ENCODE peak calls at places on chromosomes 6 and 20, in six cellular contexts. One of them, this sample, is unnamed.
A peak's percentile ranks its signal among the peaks of the same experiment; 100 is the strongest.

GRCh38 chr6:9139762-9140161 is 704.4 kb upstream of the SLC35B3 start:
- DNase-seq in T follicular helper cell: no peak
- DNase-seq in COR-L47: peak; percentile 79
- DNase-seq in GM20000: no peak
- DNase-seq in activated T-cell treated with anti-CD3 and anti-CD28 coated beads, Interleukin-2, amount 50 U/mL, for 1 hour: no peak
- DNase-seq in EL: peak; percentile 79
- DNase-seq in this sample: no peak

GRCh38 chr6:6931047-6932025 is 176.4 kb upstream of the RREB1 start:
- DNase-seq in activated T-cell treated with anti-CD3 and anti-CD28 coated beads, Interleukin-2, amount 50 U/mL, for 1 hour: no peak
- DNase-seq in COR-L47: no peak
- DNase-seq in EL: no peak
- DNase-seq in GM20000: no peak
- DNase-seq in T follicular helper cell: no peak
- DNase-seq in this sample: no peak

GRCh38 chr20:55067158-55067825 is 591.9 kb downstream of the DOK5 start:
- DNase-seq in EL: no peak
- DNase-seq in activated T-cell treated with anti-CD3 and anti-CD28 coated beads, Interleukin-2, amount 50 U/mL, for 1 hour: no peak
- DNase-seq in COR-L47: no peak
- DNase-seq in GM20000: no peak
- DNase-seq in T follicular helper cell: no peak
- DNase-seq in this sample: no peak

GRCh38 chr6:128095362-128095761 is 194.5 kb upstream of the THEMIS start:
- DNase-seq in EL: no peak
- DNase-seq in COR-L47: no peak
- DNase-seq in T follicular helper cell: no peak
- DNase-seq in GM20000: no peak
- DNase-seq in activated T-cell treated with anti-CD3 and anti-CD28 coated beads, Interleukin-2, amount 50 U/mL, for 1 hour: no peak
- DNase-seq in this sample: no peak

GRCh38 chr6:25050356-25050755 is 114.6 kb upstream of the RIPOR2 start:
- DNase-seq in EL: peak; percentile 85
- DNase-seq in T follicular helper cell: peak; percentile 46
- DNase-seq in COR-L47: no peak
- DNase-seq in activated T-cell treated with anti-CD3 and anti-CD28 coated beads, Interleukin-2, amount 50 U/mL, for 1 hour: no peak
- DNase-seq in GM20000: peak; percentile 44
- DNase-seq in this sample: peak; percentile 30

GRCh38 chr6:16751251-16751946 is 9.9 kb downstream of the ATXN1 start:
- DNase-seq in T follicular helper cell: no peak
- DNase-seq in EL: peak; percentile 87
- DNase-seq in GM20000: no peak
- DNase-seq in COR-L47: no peak
- DNase-seq in activated T-cell treated with anti-CD3 and anti-CD28 coated beads, Interleukin-2, amount 50 U/mL, for 1 hour: no peak
- DNase-seq in this sample: no peak

GRCh38 chr6:109103942-109104341 is 8.6 kb downstream of the CEP57L1 start:
- DNase-seq in GM20000: peak; percentile 27
- DNase-seq in T follicular helper cell: no peak
- DNase-seq in activated T-cell treated with anti-CD3 and anti-CD28 coated beads, Interleukin-2, amount 50 U/mL, for 1 hour: no peak
- DNase-seq in EL: no peak
- DNase-seq in COR-L47: no peak
- DNase-seq in this sample: no peak

GRCh38 chr20:33373735-33374605 is 27.3 kb downstream of the CDK5RAP1 start:
- DNase-seq in COR-L47: peak; percentile 73
- DNase-seq in activated T-cell treated with anti-CD3 and anti-CD28 coated beads, Interleukin-2, amount 50 U/mL, for 1 hour: no peak
- DNase-seq in GM20000: no peak
- DNase-seq in EL: peak; percentile 74
- DNase-seq in T follicular helper cell: no peak
- DNase-seq in this sample: no peak

GRCh38 chr20:44702776-44703175 is 12.4 kb upstream of the CCN5 start:
- DNase-seq in GM20000: peak; percentile 59
- DNase-seq in COR-L47: no peak
- DNase-seq in EL: peak; percentile 95
- DNase-seq in T follicular helper cell: no peak
- DNase-seq in activated T-cell treated with anti-CD3 and anti-CD28 coated beads, Interleukin-2, amount 50 U/mL, for 1 hour: no peak
- DNase-seq in this sample: no peak

GRCh38 chr6:27136077-27136644 is 111.3 kb upstream of the PRSS16 start:
- DNase-seq in GM20000: no peak
- DNase-seq in COR-L47: no peak
- DNase-seq in EL: no peak
- DNase-seq in activated T-cell treated with anti-CD3 and anti-CD28 coated beads, Interleukin-2, amount 50 U/mL, for 1 hour: no peak
- DNase-seq in T follicular helper cell: no peak
- DNase-seq in this sample: no peak

GRCh38 chr6:145530454-145530853 is 204.9 kb downstream of the EPM2A start:
- DNase-seq in EL: no peak
- DNase-seq in T follicular helper cell: no peak
- DNase-seq in COR-L47: no peak
- DNase-seq in activated T-cell treated with anti-CD3 and anti-CD28 coated beads, Interleukin-2, amount 50 U/mL, for 1 hour: no peak
- DNase-seq in GM20000: no peak
- DNase-seq in this sample: no peak

GRCh38 chr20:23298926-23299672 is 51.5 kb upstream of the NXT1 start:
- DNase-seq in EL: no peak
- DNase-seq in GM20000: no peak
- DNase-seq in COR-L47: no peak
- DNase-seq in activated T-cell treated with anti-CD3 and anti-CD28 coated beads, Interleukin-2, amount 50 U/mL, for 1 hour: no peak
- DNase-seq in T follicular helper cell: no peak
- DNase-seq in this sample: no peak

GRCh38 chr6:35017461-35018183 is 123.5 kb downstream of the TCP11 start:
- DNase-seq in GM20000: no peak
- DNase-seq in T follicular helper cell: no peak
- DNase-seq in activated T-cell treated with anti-CD3 and anti-CD28 coated beads, Interleukin-2, amount 50 U/mL, for 1 hour: no peak
- DNase-seq in EL: no peak
- DNase-seq in COR-L47: no peak
- DNase-seq in this sample: no peak

GRCh38 chr20:38751360-38751976 is 3.2 kb downstream of the ACTR5 start:
- DNase-seq in EL: peak; percentile 39
- DNase-seq in activated T-cell treated with anti-CD3 and anti-CD28 coated beads, Interleukin-2, amount 50 U/mL, for 1 hour: no peak
- DNase-seq in COR-L47: peak; percentile 42
- DNase-seq in T follicular helper cell: no peak
- DNase-seq in GM20000: peak; percentile 52
- DNase-seq in this sample: peak; percentile 40

GRCh38 chr6:36917541-36918193 is 31.9 kb downstream of the C6orf89 start:
- DNase-seq in T follicular helper cell: no peak
- DNase-seq in GM20000: no peak
- DNase-seq in EL: peak; percentile 32
- DNase-seq in activated T-cell treated with anti-CD3 and anti-CD28 coated beads, Interleukin-2, amount 50 U/mL, for 1 hour: no peak
- DNase-seq in COR-L47: no peak
- DNase-seq in this sample: no peak

GRCh38 chr20:50992733-50993457 is 30.0 kb downstream of the KCNG1 start:
- DNase-seq in activated T-cell treated with anti-CD3 and anti-CD28 coated beads, Interleukin-2, amount 50 U/mL, for 1 hour: no peak
- DNase-seq in T follicular helper cell: no peak
- DNase-seq in GM20000: peak; percentile 68
- DNase-seq in COR-L47: peak; percentile 61
- DNase-seq in EL: peak; percentile 70
- DNase-seq in this sample: no peak

GRCh38 chr20:23680151-23680550 is 8.7 kb downstream of the CST4 start:
- DNase-seq in EL: no peak
- DNase-seq in COR-L47: no peak
- DNase-seq in activated T-cell treated with anti-CD3 and anti-CD28 coated beads, Interleukin-2, amount 50 U/mL, for 1 hour: no peak
- DNase-seq in T follicular helper cell: no peak
- DNase-seq in GM20000: no peak
- DNase-seq in this sample: no peak

GRCh38 chr20:10129749-10130148 is 88.9 kb upstream of the SNAP25 start:
- DNase-seq in activated T-cell treated with anti-CD3 and anti-CD28 coated beads, Interleukin-2, amount 50 U/mL, for 1 hour: no peak
- DNase-seq in COR-L47: no peak
- DNase-seq in GM20000: no peak
- DNase-seq in EL: no peak
- DNase-seq in T follicular helper cell: no peak
- DNase-seq in this sample: no peak

GRCh38 chr6:37758234-37758633 is 60.6 kb upstream of the MDGA1 start:
- DNase-seq in GM20000: no peak
- DNase-seq in activated T-cell treated with anti-CD3 and anti-CD28 coated beads, Interleukin-2, amount 50 U/mL, for 1 hour: no peak
- DNase-seq in EL: no peak
- DNase-seq in COR-L47: no peak
- DNase-seq in T follicular helper cell: no peak
- DNase-seq in this sample: no peak

GRCh38 chr6:89244237-89244985 is 27.3 kb upstream of the GABRR1 start:
- DNase-seq in EL: no peak
- DNase-seq in T follicular helper cell: no peak
- DNase-seq in COR-L47: no peak
- DNase-seq in activated T-cell treated with anti-CD3 and anti-CD28 coated beads, Interleukin-2, amount 50 U/mL, for 1 hour: no peak
- DNase-seq in GM20000: no peak
- DNase-seq in this sample: no peak

GRCh38 chr20:59749293-59749680 is 144.9 kb downstream of the PHACTR3 start:
- DNase-seq in EL: peak; percentile 68
- DNase-seq in GM20000: no peak
- DNase-seq in COR-L47: no peak
- DNase-seq in activated T-cell treated with anti-CD3 and anti-CD28 coated beads, Interleukin-2, amount 50 U/mL, for 1 hour: no peak
- DNase-seq in T follicular helper cell: no peak
- DNase-seq in this sample: no peak

GRCh38 chr6:141594874-141595273 is 537.9 kb upstream of the GJE1 start:
- DNase-seq in COR-L47: no peak
- DNase-seq in GM20000: no peak
- DNase-seq in EL: no peak
- DNase-seq in activated T-cell treated with anti-CD3 and anti-CD28 coated beads, Interleukin-2, amount 50 U/mL, for 1 hour: no peak
- DNase-seq in T follicular helper cell: no peak
- DNase-seq in this sample: no peak

GRCh38 chr6:119590066-119590465 is 240.5 kb upstream of the MAN1A1 start:
- DNase-seq in GM20000: no peak
- DNase-seq in COR-L47: no peak
- DNase-seq in activated T-cell treated with anti-CD3 and anti-CD28 coated beads, Interleukin-2, amount 50 U/mL, for 1 hour: no peak
- DNase-seq in T follicular helper cell: no peak
- DNase-seq in EL: no peak
- DNase-seq in this sample: no peak